ENCODE peak calls at places on chromosomes 16 and 17, in five cellular contexts. D is EH, B is left lobe of liver, E is GM12865, Y is ascending aorta. T is an unnamed sample.

GRCh38 chr16:1258906-1259759 is 3.3 kb downstream of the TPSD1 start:
- DNase-seq in D (no peak), B (no peak), E (no peak), Y (no peak), T (no peak)

GRCh38 chr17:30344283-30345088 is 10.6 kb upstream of the TMIGD1 start:
- DNase-seq in D (peak), B (peak), E (no peak), Y (no peak), T (no peak)

GRCh38 chr17:66401364-66401763 is 99.0 kb downstream of the PRKCA start:
- DNase-seq in D (no peak), B (no peak), E (no peak), Y (no peak), T (no peak)

GRCh38 chr17:50836826-50837225 is 1.4 kb downstream of the WFIKKN2 start:
- DNase-seq in D (no peak), B (no peak), E (no peak), Y (no peak), T (no peak)

GRCh38 chr16:2799852-2800226 is 1.6 kb downstream of the PRSS41 start:
- DNase-seq in D (no peak), B (no peak), E (no peak), Y (no peak), T (no peak)

GRCh38 chr16:55035956-55036355 is 105.3 kb downstream of the IRX5 start:
- DNase-seq in D (no peak), B (no peak), E (no peak), Y (peak), T (no peak)

GRCh38 chr17:38559025-38559879 is 46.5 kb downstream of the SRCIN1 start:
- DNase-seq in D (no peak), B (peak), E (peak), Y (peak), T (no peak)

GRCh38 chr16:83100679-83101078 is 473.9 kb downstream of the CDH13 start:
- DNase-seq in D (peak), B (no peak), E (peak), Y (no peak), T (no peak)

GRCh38 chr17:9645858-9646555 is 690 bp downstream of the USP43 start:
- DNase-seq in D (no peak), B (peak), E (peak), Y (no peak), T (no peak)

GRCh38 chr17:58092101-58092796 is 9.0 kb downstream of the DYNLL2 start:
- DNase-seq in D (no peak), B (no peak), E (no peak), Y (no peak), T (no peak)

GRCh38 chr17:28760987-28761562 is 17.3 kb downstream of the TRAF4 start:
- DNase-seq in D (peak), B (peak), E (peak), Y (no peak), T (no peak)

GRCh38 chr17:15511142-15511541 is 43.7 kb upstream of the CDRT4 start:
- DNase-seq in D (no peak), B (no peak), E (no peak), Y (no peak), T (no peak)

GRCh38 chr17:17822189-17822978 is 14.4 kb downstream of the SREBF1 start:
- DNase-seq in D (peak), B (peak), E (no peak), Y (no peak), T (no peak)

GRCh38 chr17:31190351-31190750 is 95.6 kb downstream of the NF1 start:
- DNase-seq in D (peak), B (no peak), E (no peak), Y (no peak), T (no peak)

GRCh38 chr16:31135535-31136286 is at the start of gene PRSS8:
- DNase-seq in D (no peak), B (peak), E (no peak), Y (no peak), T (no peak)

GRCh38 chr17:83117594-83117993 is 38.2 kb downstream of the METRNL start:
- DNase-seq in D (no peak), B (no peak), E (no peak), Y (no peak), T (no peak)

GRCh38 chr16:58582971-58583765 is 46.5 kb downstream of the CNOT1 start:
- DNase-seq in D (no peak), B (no peak), E (no peak), Y (no peak), T (no peak)

GRCh38 chr17:76811028-76811427 is 57.2 kb upstream of the MGAT5B start:
- DNase-seq in D (no peak), B (no peak), E (no peak), Y (no peak), T (no peak)

GRCh38 chr16:26645629-26646028 is 421.1 kb upstream of the C16orf82 start:
- DNase-seq in D (no peak), B (no peak), E (peak), Y (no peak), T (no peak)

GRCh38 chr17:40283662-40284061 is 4.0 kb upstream of the CDC6 start:
- DNase-seq in D (peak), B (no peak), E (no peak), Y (no peak), T (no peak)

GRCh38 chr17:50926523-50926922 is 60.4 kb upstream of the TOB1 start:
- DNase-seq in D (no peak), B (no peak), E (no peak), Y (no peak), T (no peak)

GRCh38 chr17:46822388-46822921 is 4.0 kb upstream of the WNT3 start:
- DNase-seq in D (no peak), B (peak), E (peak), Y (no peak), T (no peak)

GRCh38 chr16:84898447-84898846 is 78.7 kb downstream of the CRISPLD2 start:
- DNase-seq in D (no peak), B (no peak), E (no peak), Y (no peak), T (no peak)

GRCh38 chr16:89072216-89073130 is 21.2 kb upstream of the ACSF3 start:
- DNase-seq in D (peak), B (no peak), E (no peak), Y (no peak), T (no peak)

GRCh38 chr17:59963738-59964454 is 644 bp downstream of the RNFT1 start:
- DNase-seq in D (peak), B (peak), E (peak), Y (peak), T (peak)

GRCh38 chr16:48126801-48127644 is 28.8 kb downstream of the ABCC12 start:
- DNase-seq in D (peak), B (no peak), E (no peak), Y (no peak), T (no peak)

T was measured in glomerular endothelial cell.